ENCODE peak calls at places on chromosomes 4 and X, in four cellular contexts. V is fibroblast of lung, Q is cardiac muscle cell, I is GM23338. O is an unnamed sample.
A peak's percentile ranks its signal among the peaks of the same experiment; 100 is the strongest.

GRCh38 chr4:16067515-16067914 is 16.3 kb downstream of the PROM1 start:
- DNase-seq in V (no peak), Q (peak; percentile 33), I (no peak), O (peak; percentile 60)

GRCh38 chr4:98682719-98683118 is 24.3 kb upstream of the TSPAN5 start:
- DNase-seq in V (peak; percentile 56), Q (peak; percentile 52), I (no peak), O (no peak)

GRCh38 chrX:1462596-1463251 is 10.0 kb upstream of the ASMTL start:
- DNase-seq in V (no peak), Q (peak; percentile 90), I (no peak), O (no peak)

GRCh38 chr4:94766856-94767255 is 9.1 kb downstream of the BMPR1B start:
- DNase-seq in V (no peak), Q (no peak), I (no peak), O (no peak)

GRCh38 chr4:89906787-89907521 is 12.3 kb downstream of the MMRN1 start:
- DNase-seq in V (no peak), Q (no peak), I (no peak), O (no peak)

GRCh38 chrX:73239242-73239641 is 24.6 kb upstream of the NAP1L2 start:
- DNase-seq in V (no peak), Q (no peak), I (peak; percentile 12), O (no peak)

GRCh38 chrX:29447867-29448266 is 767.5 kb upstream of the MAGEB2 start:
- DNase-seq in V (peak; percentile 39), Q (no peak), I (no peak), O (no peak)

GRCh38 chrX:49273181-49273727 is 3.7 kb downstream of the PPP1R3F start:
- DNase-seq in V (no peak), Q (no peak), I (no peak), O (peak; percentile 10)

GRCh38 chr4:51842167-51842553 is 793 bp upstream of the DCUN1D4 start:
- DNase-seq in V (peak; percentile 42), Q (peak; percentile 42), I (no peak), O (peak; percentile 58)

GRCh38 chr4:85381968-85382367 is 93.0 kb upstream of the ARHGAP24 start:
- DNase-seq in V (no peak), Q (no peak), I (no peak), O (no peak)

GRCh38 chr4:137124278-137124932 is 407.9 kb downstream of the PCDH18 start:
- DNase-seq in V (peak; percentile 85), Q (peak; percentile 82), I (peak; percentile 65), O (no peak)

GRCh38 chrX:14039344-14039743 is 9.7 kb upstream of the GEMIN8 start:
- DNase-seq in V (peak; percentile 45), Q (peak; percentile 51), I (peak; percentile 53), O (peak; percentile 14)

GRCh38 chr4:762211-763190 is 56.9 kb downstream of the PCGF3 start:
- DNase-seq in V (no peak), Q (peak; percentile 36), I (no peak), O (no peak)

GRCh38 chr4:152154433-152154832 is 381.5 kb downstream of the FBXW7 start:
- DNase-seq in V (no peak), Q (no peak), I (no peak), O (no peak)

GRCh38 chrX:150715180-150715579 is 22.0 kb downstream of the MTMR1 start:
- DNase-seq in V (no peak), Q (no peak), I (no peak), O (peak; percentile 26)

GRCh38 chr4:106063009-106063408 is 167.7 kb downstream of the NPNT start:
- DNase-seq in V (no peak), Q (peak; percentile 50), I (no peak), O (no peak)

GRCh38 chrX:103805860-103806259 is 26.2 kb downstream of the RAB9B start:
- DNase-seq in V (no peak), Q (no peak), I (no peak), O (no peak)

GRCh38 chr4:13778367-13778766 is 150.8 kb upstream of the BOD1L1 start:
- DNase-seq in V (no peak), Q (no peak), I (no peak), O (no peak)

GRCh38 chr4:41294445-41295062 is 37.8 kb downstream of the UCHL1 start:
- DNase-seq in V (peak; percentile 9), Q (no peak), I (peak; percentile 55), O (no peak)

GRCh38 chr4:185332575-185333464 is 62.9 kb downstream of the LRP2BP start:
- DNase-seq in V (no peak), Q (no peak), I (no peak), O (no peak)

GRCh38 chr4:105140684-105141490 is 5.8 kb upstream of the TET2 start:
- DNase-seq in V (peak; percentile 48), Q (peak; percentile 38), I (peak; percentile 68), O (no peak)

GRCh38 chr4:5751918-5752802 is 41.2 kb downstream of the EVC start:
- DNase-seq in V (peak; percentile 71), Q (peak; percentile 47), I (peak; percentile 87), O (no peak)

GRCh38 chr4:82748176-82748575 is 50.4 kb downstream of the SCD5 start:
- DNase-seq in V (no peak), Q (no peak), I (peak; percentile 44), O (no peak)

GRCh38 chrX:39642071-39642470 is 455.7 kb downstream of the BCOR start:
- DNase-seq in V (peak; percentile 1), Q (peak; percentile 18), I (no peak), O (no peak)

GRCh38 chrX:87067795-87068194 is 449.8 kb upstream of the KLHL4 start:
- DNase-seq in V (no peak), Q (no peak), I (no peak), O (no peak)

GRCh38 chr4:4499438-4500123 is 42.3 kb downstream of the STX18 start:
- DNase-seq in V (no peak), Q (no peak), I (no peak), O (no peak)

GRCh38 chrX:22349116-22349515 is 76.4 kb downstream of the CBLL2 start:
- DNase-seq in V (peak; percentile 31), Q (no peak), I (no peak), O (no peak)

GRCh38 chrX:67610282-67610681 is 66.5 kb downstream of the AR start:
- DNase-seq in V (no peak), Q (no peak), I (no peak), O (no peak)

GRCh38 chr4:37661643-37662221 is 24.4 kb downstream of the RELL1 start:
- DNase-seq in V (peak; percentile 61), Q (no peak), I (no peak), O (no peak)

GRCh38 chr4:92121099-92121498 is 182.7 kb upstream of the GRID2 start:
- DNase-seq in V (peak; percentile 75), Q (peak; percentile 39), I (no peak), O (peak; percentile 43)

GRCh38 chr4:2630556-2631273 is 94.3 kb downstream of the FAM193A start:
- DNase-seq in V (no peak), Q (no peak), I (peak; percentile 35), O (no peak)

GRCh38 chr4:26822546-26822945 is 38.1 kb upstream of the STIM2 start:
- DNase-seq in V (no peak), Q (no peak), I (no peak), O (no peak)

GRCh38 chrX:72498782-72499181 is 73.9 kb downstream of the HDAC8 start:
- DNase-seq in V (peak; percentile 4), Q (peak; percentile 3), I (peak; percentile 31), O (no peak)

GRCh38 chrX:133468081-133468480 is 52.8 kb upstream of the GPC4 start:
- DNase-seq in V (no peak), Q (no peak), I (no peak), O (no peak)

GRCh38 chr4:36024901-36025610 is 219.3 kb downstream of the ARAP2 start:
- DNase-seq in V (no peak), Q (no peak), I (no peak), O (no peak)

GRCh38 chrX:38117485-38117884 is 103.2 kb downstream of the SRPX start:
- DNase-seq in V (peak; percentile 17), Q (peak; percentile 48), I (no peak), O (peak; percentile 74)

GRCh38 chr4:86961605-86962295 is 26.9 kb downstream of the AFF1 start:
- DNase-seq in V (peak; percentile 51), Q (peak; percentile 37), I (no peak), O (no peak)

GRCh38 chr4:179307297-179308136 is 1865.3 kb upstream of the AGA start:
- DNase-seq in V (peak; percentile 39), Q (peak; percentile 10), I (peak; percentile 83), O (peak; percentile 3)

GRCh38 chr4:91837608-91838029 is 466.1 kb upstream of the GRID2 start:
- DNase-seq in V (peak; percentile 0), Q (peak; percentile 88), I (no peak), O (no peak)

GRCh38 chr4:56799291-56799823 is 22.1 kb downstream of the SPINK2 start:
- DNase-seq in V (no peak), Q (no peak), I (no peak), O (no peak)

GRCh38 chr4:56804551-56804950 is 16.9 kb downstream of the SPINK2 start:
- DNase-seq in V (no peak), Q (peak; percentile 68), I (no peak), O (no peak)

GRCh38 chr4:56803473-56803872 is 18.0 kb downstream of the SPINK2 start:
- DNase-seq in V (no peak), Q (peak; percentile 13), I (no peak), O (no peak)

GRCh38 chr4:56799824-56800756 is 21.4 kb downstream of the SPINK2 start:
- DNase-seq in V (peak; percentile 89), Q (peak; percentile 90), I (peak; percentile 91), O (peak; percentile 66)
- H3K27ac ChIP-seq in V (peak overlapping the region; percentile 48), Q (no peak overlapping the region), I (no peak overlapping the region), O (peak overlapping the region; percentile 52)

GRCh38 chrX:19852014-19853005 is 35.1 kb downstream of the SH3KBP1 start:
- DNase-seq in V (peak; percentile 79), Q (peak; percentile 84), I (no peak), O (no peak)

GRCh38 chrX:19860571-19860970 is 26.8 kb downstream of the SH3KBP1 start:
- DNase-seq in V (no peak), Q (no peak), I (no peak), O (no peak)

GRCh38 chrX:19857131-19857530 is 30.3 kb downstream of the SH3KBP1 start:
- DNase-seq in V (no peak), Q (no peak), I (no peak), O (no peak)

DNA sequence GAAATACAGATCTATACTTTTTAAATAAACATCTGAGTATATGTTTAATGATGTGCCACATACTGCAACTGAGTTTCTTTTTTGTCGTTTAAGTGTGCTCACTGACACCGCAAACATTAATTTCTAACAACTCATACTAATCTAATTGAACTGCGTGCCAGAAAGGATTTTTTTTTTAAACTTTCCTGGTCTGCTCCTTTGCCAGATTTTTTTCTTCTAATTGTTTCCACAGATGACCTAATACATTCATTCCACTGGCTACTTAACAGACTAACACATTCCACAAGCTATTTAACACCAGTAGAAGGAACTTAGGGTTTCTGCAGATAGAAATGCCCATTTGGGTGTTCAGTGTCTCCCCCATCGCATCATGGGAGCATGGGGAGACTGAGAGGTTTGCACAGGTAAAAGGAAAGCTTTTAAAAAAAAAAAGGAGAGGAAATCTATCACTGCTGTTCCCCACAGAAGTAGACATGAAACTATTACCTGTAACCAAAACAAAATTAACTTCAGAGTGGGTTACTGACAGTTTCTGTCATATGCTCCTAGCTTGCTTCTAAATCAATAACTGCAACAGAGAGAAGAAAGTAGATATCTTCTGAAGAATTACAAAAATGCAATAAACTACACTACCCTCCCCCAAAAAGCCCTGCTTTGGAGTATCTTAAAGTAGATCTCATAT is 31.6 kb downstream of the SH3KBP1 start:
- DNase-seq in V (no peak), Q (peak; percentile 52), I (no peak), O (no peak)
- H3K4me1 ChIP-seq in V (no peaks in the 10 kb centered on the region), Q (peaks cover 2% of the 10 kb centered on the region), I (no peaks in the 10 kb centered on the region), O (peaks cover 5% of the 10 kb centered on the region)

GRCh38 chr4:183242291-183242690 is 77.8 kb downstream of the CLDN22 start:
- DNase-seq in V (no peak), Q (peak; percentile 22), I (no peak), O (no peak)
- H3K27ac ChIP-seq in V (no peak overlapping the region), Q (no peak overlapping the region), I (no peak overlapping the region), O (peak overlapping the region; percentile 69)

GRCh38 chr4:162931257-162931648 is 235.4 kb downstream of the NAF1 start:
- DNase-seq in V (no peak), Q (peak; percentile 21), I (peak; percentile 12), O (no peak)
- H3K4me1 ChIP-seq in V (no peaks in the 10 kb centered on the region), Q (no peaks in the 10 kb centered on the region), I (peaks cover 46% of the 10 kb centered on the region), O (no peaks in the 10 kb centered on the region)

O was measured in pancreas.